ENCODE peak calls at places on chromosomes 5 and 9, in four cellular contexts. X is esophagus squamous epithelium, Z is heart right ventricle, D is brain microvascular endothelial cell. K is an unnamed sample.

GRCh38 chr5:32326216-32326772 is 13.6 kb upstream of the MTMR12 start:
- DNase-seq in X (no peak), Z (no peak), D (peak), K (peak)

GRCh38 chr5:92945630-92946097 is 635.4 kb downstream of the NR2F1-AS1 start:
- DNase-seq in X (no peak), Z (no peak), D (no peak), K (peak)

GRCh38 chr5:68554566-68555279 is 339.2 kb downstream of the PIK3R1 start:
- DNase-seq in X (no peak), Z (no peak), D (peak), K (peak)

GRCh38 chr5:135441256-135441915 is 5.8 kb downstream of the DCANP1 start:
- DNase-seq in X (no peak), Z (no peak), D (no peak), K (no peak)

GRCh38 chr9:124754289-124754688 is 16.8 kb downstream of the NR6A1 start:
- DNase-seq in X (no peak), Z (no peak), D (peak), K (peak)

GRCh38 chr5:2018390-2018724 is 135.6 kb upstream of the IRX4 start:
- DNase-seq in X (no peak), Z (no peak), D (no peak), K (no peak)

GRCh38 chr9:136728548-136729123 is 14.1 kb downstream of the LCN10 start:
- DNase-seq in X (no peak), Z (no peak), D (no peak), K (peak)

GRCh38 chr5:407801-408268 is 35.1 kb upstream of the EXOC3 start:
- DNase-seq in X (no peak), Z (no peak), D (no peak), K (no peak)

GRCh38 chr5:1127991-1128785 is 16.3 kb upstream of the SLC12A7 start:
- DNase-seq in X (no peak), Z (peak), D (no peak), K (no peak)

GRCh38 chr5:60343102-60343501 is 356.9 kb downstream of the DEPDC1B start:
- DNase-seq in X (no peak), Z (no peak), D (no peak), K (no peak)

GRCh38 chr5:68924490-68925145 is 169.2 kb upstream of the SLC30A5 start:
- DNase-seq in X (no peak), Z (no peak), D (peak), K (peak)

GRCh38 chr5:1669276-1670155 is 130.1 kb downstream of the MRPL36 start:
- DNase-seq in X (no peak), Z (no peak), D (no peak), K (no peak)

GRCh38 chr9:8772302-8772701 is 972.7 kb upstream of the DMAC1 start:
- DNase-seq in X (no peak), Z (no peak), D (no peak), K (no peak)

GRCh38 chr5:147949711-147950573 is 43.6 kb upstream of the C5orf46 start:
- DNase-seq in X (no peak), Z (no peak), D (no peak), K (peak)

GRCh38 chr9:71744754-71745521 is 23.4 kb downstream of the CEMIP2 start:
- DNase-seq in X (no peak), Z (no peak), D (no peak), K (no peak)

GRCh38 chr5:132748522-132749000 is 1.3 kb downstream of the CCNI2 start:
- DNase-seq in X (no peak), Z (no peak), D (no peak), K (no peak)

GRCh38 chr5:91160751-91161285 is 222.3 kb downstream of the ARRDC3 start:
- DNase-seq in X (no peak), Z (no peak), D (no peak), K (peak)

GRCh38 chr9:107224252-107224651 is 58.8 kb upstream of the RAD23B start:
- DNase-seq in X (no peak), Z (no peak), D (no peak), K (no peak)

GRCh38 chr9:131810351-131811170 is 70.7 kb upstream of the RAPGEF1 start:
- DNase-seq in X (no peak), Z (no peak), D (no peak), K (no peak)

GRCh38 chr9:110750272-110750671 is 81.7 kb downstream of the MUSK start:
- DNase-seq in X (no peak), Z (peak), D (no peak), K (peak)

GRCh38 chr5:123874600-123875201 is 362.7 kb downstream of the CSNK1G3 start:
- DNase-seq in X (no peak), Z (peak), D (peak), K (no peak)

GRCh38 chr5:13325765-13326164 is 618.7 kb downstream of the DNAH5 start:
- DNase-seq in X (no peak), Z (no peak), D (no peak), K (no peak)

GRCh38 chr5:166551384-166551783 is 1740.1 kb upstream of the WWC1 start:
- DNase-seq in X (no peak), Z (no peak), D (no peak), K (peak)

GRCh38 chr5:14664270-14665109 is at the start of gene OTULIN:
- DNase-seq in X (peak), Z (peak), D (peak), K (peak)

GRCh38 chr5:154899107-154899816 is 38.7 kb downstream of the GEMIN5 start:
- DNase-seq in X (no peak), Z (no peak), D (no peak), K (peak)

GRCh38 chr9:36486933-36487481 is 85.7 kb upstream of the MELK start:
- DNase-seq in X (no peak), Z (peak), D (peak), K (no peak)

GRCh38 chr9:98702835-98703385 is 5.8 kb downstream of the GABBR2 start:
- DNase-seq in X (no peak), Z (no peak), D (no peak), K (no peak)

GRCh38 chr5:90056911-90057705 is 352.4 kb downstream of the CETN3 start:
- DNase-seq in X (no peak), Z (no peak), D (no peak), K (no peak)

GRCh38 chr9:70893610-70894122 is 227.8 kb downstream of the TRPM3 start:
- DNase-seq in X (no peak), Z (no peak), D (no peak), K (no peak)

GRCh38 chr9:68533678-68534077 is 7.0 kb downstream of the TMEM252 start:
- DNase-seq in X (no peak), Z (no peak), D (no peak), K (no peak)

GRCh38 chr9:125296843-125297372 is 35.3 kb downstream of the GAPVD1 start:
- DNase-seq in X (no peak), Z (no peak), D (no peak), K (no peak)

GRCh38 chr5:141493500-141494422 is 4.9 kb downstream of the PCDHGC5 start:
- DNase-seq in X (no peak), Z (no peak), D (peak), K (peak)

GRCh38 chr5:141492168-141492885 is 3.4 kb downstream of the PCDHGC5 start:
- DNase-seq in X (no peak), Z (no peak), D (no peak), K (no peak)

GRCh38 chr5:141496038-141496437 is 7.2 kb downstream of the PCDHGC5 start:
- DNase-seq in X (no peak), Z (no peak), D (peak), K (no peak)

GRCh38 chr5:141495456-141495811 is 6.6 kb downstream of the PCDHGC5 start:
- DNase-seq in X (no peak), Z (no peak), D (no peak), K (no peak)

DNA sequence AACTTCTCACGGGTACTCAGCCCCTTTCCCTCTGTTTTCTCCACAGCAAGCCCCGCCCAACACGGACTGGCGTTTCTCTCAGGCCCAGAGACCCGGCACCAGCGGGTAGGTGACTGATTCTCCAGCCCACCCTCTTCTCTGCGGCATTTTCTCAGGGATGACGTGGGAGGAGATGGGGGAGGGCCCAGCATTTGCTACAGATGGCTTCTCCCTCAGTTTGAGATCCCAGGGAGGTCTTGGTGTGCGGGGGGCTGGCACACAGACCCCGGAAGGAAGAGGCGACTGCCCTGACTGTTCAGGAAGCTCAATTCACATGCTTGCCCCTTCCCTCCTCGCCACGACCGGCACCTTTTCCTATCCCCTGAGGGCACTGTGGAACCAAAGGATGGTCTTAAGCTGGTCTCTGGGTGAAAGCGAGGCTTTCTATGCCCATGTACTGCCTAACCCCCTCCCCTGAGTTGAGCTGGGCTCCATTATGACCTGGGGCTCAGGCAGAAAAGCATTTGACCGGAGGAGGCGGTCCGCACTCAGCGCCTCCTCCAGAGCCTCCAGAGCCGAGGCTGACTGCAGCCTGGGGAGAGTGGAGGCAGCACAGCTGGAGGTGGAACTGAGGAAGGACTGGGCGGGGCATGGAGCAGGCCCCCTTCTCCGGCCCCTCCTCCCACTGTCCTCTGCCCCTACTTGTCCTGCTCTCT is 6.0 kb downstream of the PCDHGC5 start:
- DNase-seq in X (no peak), Z (no peak), D (no peak), K (peak)
- H3K4me3 ChIP-seq in X (no peak), Z (no peak), D (peak), K (no peak)

DNA sequence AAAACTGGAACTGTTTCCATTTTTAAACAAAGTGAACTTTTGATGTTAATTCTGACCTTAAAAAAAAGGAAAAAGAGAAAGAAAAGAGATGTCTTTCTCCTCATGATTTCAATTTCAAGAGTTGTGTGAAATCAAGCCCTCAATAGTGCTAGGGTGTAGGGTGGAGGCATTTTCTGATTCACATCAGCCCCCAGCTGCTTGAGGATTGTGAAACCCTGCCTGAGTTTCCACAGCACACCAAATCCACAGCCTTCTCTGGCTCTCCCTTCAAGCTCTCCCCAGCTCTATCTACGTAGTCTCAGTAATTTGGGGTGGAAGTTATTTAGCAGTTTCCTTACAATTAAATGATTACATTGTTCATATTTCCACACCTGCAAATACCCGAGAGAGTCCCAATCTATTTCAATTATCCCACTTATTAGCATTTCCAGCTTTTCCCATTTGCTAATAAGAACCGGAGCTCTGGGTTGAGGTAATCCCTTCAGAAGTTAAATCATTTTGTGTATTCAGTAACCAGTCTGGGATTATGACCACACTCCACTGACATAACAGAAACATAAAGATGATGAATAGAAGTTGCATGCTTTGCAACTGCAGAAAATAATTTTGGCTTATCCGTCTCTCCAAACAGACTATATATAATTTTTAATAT is 54.9 kb downstream of the MTX3 start:
- DNase-seq in X (no peak), Z (peak), D (no peak), K (peak)
- H3K4me3 ChIP-seq in X (no peak), Z (no peak), D (no peak), K (no peak)

GRCh38 chr9:120878188-120879130 is 1.5 kb upstream of the PHF19 start:
- DNase-seq in X (no peak), Z (no peak), D (no peak), K (no peak)

GRCh38 chr9:120877276-120878034 is 467 bp upstream of the PHF19 start:
- DNase-seq in X (no peak), Z (peak), D (peak), K (peak)

GRCh38 chr9:120876842-120877240 is at the start of gene PHF19:
- DNase-seq in X (no peak), Z (peak), D (no peak), K (peak)

GRCh38 chr9:120875954-120876841 is 790 bp downstream of the PHF19 start:
- DNase-seq in X (no peak), Z (peak), D (peak), K (peak)

DNA sequence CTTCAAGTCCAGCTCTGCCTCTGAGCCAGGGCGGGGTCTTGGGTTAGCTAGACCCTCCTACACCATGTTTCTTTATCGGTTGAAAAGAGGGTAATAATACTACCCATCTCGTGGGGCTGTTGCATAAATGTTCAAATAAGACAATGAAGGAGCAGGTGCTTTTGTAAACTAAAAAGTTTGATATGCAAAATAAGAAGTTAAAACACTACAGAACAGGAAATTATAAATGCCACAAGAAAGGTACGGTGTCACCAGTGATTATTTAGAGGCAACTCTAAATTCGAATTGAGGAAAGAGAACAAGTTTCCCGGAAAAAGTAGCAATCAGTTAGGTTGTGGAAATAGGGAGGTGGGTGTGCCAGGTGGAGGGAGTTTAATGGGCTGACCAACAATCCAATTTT is 2.4 kb upstream of the PHF19 start:
- DNase-seq in X (no peak), Z (no peak), D (no peak), K (no peak)
- H3K4me3 ChIP-seq in X (no peak), Z (no peak), D (no peak), K (no peak)

DNA sequence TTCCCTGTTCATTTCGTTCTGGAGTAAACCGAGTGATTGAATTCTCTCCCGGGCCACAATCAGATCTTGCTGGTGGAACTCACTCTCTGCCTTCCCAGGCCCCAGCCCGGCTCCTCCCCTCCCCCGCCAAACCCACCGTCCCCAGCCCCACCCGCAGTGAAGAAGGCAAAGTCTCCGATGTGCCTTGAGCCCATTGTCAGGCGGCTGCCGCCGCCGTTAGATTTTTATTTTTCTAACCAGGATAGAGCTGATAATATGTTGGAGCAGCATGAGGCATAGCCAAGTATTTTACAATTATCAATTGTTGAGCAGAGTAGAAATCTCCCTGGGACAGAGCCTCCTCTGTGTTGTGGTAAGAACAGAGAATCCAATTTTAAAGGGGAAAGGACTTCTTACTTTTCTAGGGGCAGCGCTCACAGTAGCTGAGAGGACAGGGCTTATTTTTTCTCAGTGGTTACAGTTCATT is 1.2 kb downstream of the PSAT1 start:
- DNase-seq in X (no peak), Z (no peak), D (no peak), K (peak)
- H3K4me3 ChIP-seq in X (peak), Z (peak), D (peak), K (peak)

GRCh38 chr5:80959138-80959537 is 1.0 kb upstream of the RASGRF2 start:
- DNase-seq in X (no peak), Z (no peak), D (no peak), K (no peak)
- H3K4me3 ChIP-seq in X (no peak), Z (no peak), D (no peak), K (no peak)

K was measured in fibroblast of mammary gland.